ENCODE peak calls at places on chromosomes 7 and 10, in four cellular contexts. Y is mesendoderm, E is brain microvascular endothelial cell, T is cardiac muscle cell. U is an unnamed sample. For H3K27me3, the result is how much of the 10 kb centered on the place peaks cover.

GRCh38 chr10:116526219-116526618 is 19.5 kb upstream of the PNLIP start:
- DNase-seq in Y (no peak), E (no peak), T (no peak), U (no peak)

GRCh38 chr7:24812313-24812945 is 55.2 kb upstream of the GSDME start:
- DNase-seq in Y (peak), E (no peak), T (peak), U (no peak)

GRCh38 chr7:87058739-87059524 is 522 bp downstream of the ELAPOR2 start:
- DNase-seq in Y (peak), E (no peak), T (peak), U (peak)

GRCh38 chr10:96334888-96335526 is 23.8 kb downstream of the OPALIN start:
- DNase-seq in Y (peak), E (peak), T (peak), U (no peak)

GRCh38 chr10:91613411-91614253 is 19.2 kb downstream of the PPP1R3C start:
- DNase-seq in Y (no peak), E (peak), T (no peak), U (no peak)

GRCh38 chr7:105352018-105352612 is 36.6 kb downstream of the SRPK2 start:
- DNase-seq in Y (no peak), E (peak), T (no peak), U (peak)

GRCh38 chr7:149734514-149735075 is 38.8 kb downstream of the ZNF467 start:
- DNase-seq in Y (no peak), E (no peak), T (no peak), U (no peak)

GRCh38 chr10:72171175-72171630 is 44.6 kb upstream of the ANAPC16 start:
- DNase-seq in Y (peak), E (peak), T (no peak), U (no peak)

GRCh38 chr7:46908770-46909169 is 673.1 kb downstream of the TNS3 start:
- DNase-seq in Y (no peak), E (peak), T (no peak), U (no peak)

GRCh38 chr7:89182116-89182515 is 386.6 kb upstream of the TEX47 start:
- DNase-seq in Y (no peak), E (no peak), T (no peak), U (no peak)

GRCh38 chr7:36777062-36777461 is 52.8 kb upstream of the AOAH start:
- DNase-seq in Y (no peak), E (no peak), T (no peak), U (peak)

GRCh38 chr10:51760864-51761263 is 61.5 kb upstream of the CSTF2T start:
- DNase-seq in Y (no peak), E (no peak), T (no peak), U (no peak)
- H3K4me3 ChIP-seq in Y (no peak), E (no peak), T (no peak), U (no peak)

GRCh38 chr7:143284591-143285453 is at the start of gene TMEM139:
- DNase-seq in Y (peak), E (no peak), T (peak), U (no peak)
- H3K27ac ChIP-seq in Y (no peak), E (no peak), T (no peak), U (no peak)

DNA sequence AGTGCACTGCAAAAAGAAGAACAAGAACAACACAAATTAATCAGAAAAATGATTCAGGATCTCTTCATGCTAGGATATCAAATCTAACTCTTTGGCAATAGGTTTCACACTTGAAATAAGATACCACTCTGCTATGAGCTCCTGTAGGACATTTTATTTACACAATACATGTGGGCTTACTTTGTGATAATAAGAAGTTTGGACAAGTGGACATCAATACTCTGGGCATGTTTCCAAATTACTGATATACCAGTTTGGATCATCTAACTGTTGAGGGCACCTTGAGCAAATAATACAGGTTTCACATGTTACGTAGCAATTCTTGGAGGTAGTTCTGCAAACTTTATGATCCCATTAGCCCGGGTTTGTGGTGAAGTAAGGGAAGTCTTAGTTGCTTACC is 59.8 kb downstream of the CPVL start:
- DNase-seq in Y (no peak), E (no peak), T (no peak), U (no peak)
- H3K27me3 ChIP-seq in Y (under half), E (under half), T (under half), U (under half)

DNA sequence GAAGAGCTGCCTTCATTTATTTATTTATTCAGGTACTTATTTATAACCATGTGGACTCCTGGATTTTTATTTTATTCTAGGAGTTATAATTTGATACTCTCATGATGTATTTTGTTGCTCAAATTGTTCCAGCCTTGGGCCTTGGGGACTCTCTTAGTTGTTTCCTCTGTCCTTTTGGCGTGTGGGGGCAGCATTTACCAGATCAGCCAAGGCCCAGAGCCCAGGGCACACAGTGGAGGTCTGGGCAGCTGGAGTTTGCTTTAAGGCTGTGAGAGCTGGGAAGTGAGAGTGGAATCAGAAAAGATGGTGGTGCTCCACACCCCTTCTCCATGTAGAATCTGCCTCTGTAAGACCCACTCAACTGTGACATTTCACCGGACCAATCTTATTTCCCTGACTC is 398.9 kb downstream of the RPS24 start:
- DNase-seq in Y (peak), E (no peak), T (peak), U (no peak)
- H3K4me3 ChIP-seq in Y (no peak), E (no peak), T (no peak), U (no peak)

DNA sequence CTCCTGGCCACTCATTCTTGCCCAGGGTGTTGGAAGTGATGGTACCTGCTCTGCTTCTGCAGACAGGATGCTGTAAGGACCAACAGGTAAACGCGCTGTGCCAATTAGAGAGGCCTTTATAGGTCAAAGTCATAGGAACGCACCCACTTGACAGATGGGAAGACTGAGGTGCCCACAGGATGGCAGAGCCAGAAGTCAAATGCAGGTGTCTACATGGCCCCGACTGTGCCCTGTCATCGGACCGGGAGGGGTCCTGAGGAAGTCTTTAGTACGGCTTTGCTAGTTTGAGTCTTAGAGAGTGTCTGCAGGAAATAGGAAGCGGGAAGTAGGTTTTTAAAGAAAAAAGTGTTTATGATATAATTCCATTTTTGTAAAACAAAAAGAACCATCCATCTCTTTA is 57.3 kb downstream of the HK1 start:
- DNase-seq in Y (no peak), E (no peak), T (no peak), U (no peak)
- H3K27ac ChIP-seq in Y (no peak), E (peak), T (peak), U (no peak)

DNA sequence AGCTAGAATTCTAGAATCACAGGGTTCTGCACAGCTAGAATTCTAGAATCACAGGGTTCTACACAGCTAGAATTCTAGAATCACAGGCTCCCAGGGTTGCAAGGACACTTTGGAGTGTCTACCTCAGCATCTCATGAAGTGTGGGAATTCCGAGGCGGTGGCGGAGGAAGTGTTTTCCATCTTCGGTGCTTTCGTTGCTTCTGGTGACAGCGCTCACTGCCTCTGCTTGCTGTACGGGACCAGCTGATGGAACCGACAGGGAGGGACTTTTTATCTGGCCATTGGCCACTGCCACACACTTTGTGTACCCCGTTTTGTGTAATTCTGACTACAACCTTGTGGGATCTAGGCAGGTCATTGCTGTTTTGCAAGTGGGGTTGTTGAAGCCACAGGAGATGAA is 29.5 kb downstream of the LHPP start:
- DNase-seq in Y (no peak), E (no peak), T (no peak), U (no peak)
- H3K27me3 ChIP-seq in Y (under half), E (under half), T (under half), U (under half)

GRCh38 chr10:99540339-99540672 is 7.6 kb downstream of the NKX2-3 start:
- DNase-seq in Y (no peak), E (no peak), T (no peak), U (no peak)
- H3K4me3 ChIP-seq in Y (no peak), E (no peak), T (peak), U (no peak)

DNA sequence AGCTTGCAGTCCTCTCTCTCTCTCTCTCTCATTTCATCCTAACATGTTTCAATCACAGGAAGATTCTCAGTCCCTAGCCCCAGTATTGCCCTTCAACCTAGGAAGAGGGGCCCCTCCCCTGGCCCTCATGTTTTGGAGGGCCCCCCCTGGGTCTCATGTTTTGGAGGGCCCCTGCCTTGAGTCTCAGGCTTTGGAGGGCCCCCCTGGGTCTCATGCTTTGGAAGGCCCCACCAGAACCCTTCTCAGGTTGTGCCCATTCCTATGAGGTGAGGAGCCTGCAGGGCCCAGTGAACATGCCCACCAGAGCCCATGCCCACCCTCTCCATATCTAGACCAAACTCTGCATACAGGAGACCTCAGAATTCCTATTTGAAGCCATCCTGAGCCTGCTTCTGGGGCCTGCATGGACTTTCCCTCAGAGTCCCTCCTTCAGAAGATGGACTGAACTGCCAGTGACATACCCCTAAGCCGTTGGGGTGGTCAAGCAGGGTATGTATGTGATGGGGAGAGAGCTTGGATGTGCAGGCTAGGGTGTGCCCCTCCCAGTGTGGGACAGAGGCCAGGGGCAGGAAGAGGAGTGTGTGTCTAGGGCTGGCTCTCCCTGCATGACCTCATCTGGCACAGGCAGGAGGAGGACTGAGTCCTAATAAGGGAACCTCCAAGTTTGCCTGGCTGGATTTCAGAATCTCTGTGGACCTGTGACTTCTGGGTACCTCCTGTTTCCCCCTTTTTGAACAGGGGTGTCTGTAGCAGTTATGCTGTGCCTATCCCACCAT is 8.1 kb upstream of the VDAC2 start:
- DNase-seq in Y (no peak), E (peak), T (no peak), U (no peak)
- H3K27ac ChIP-seq in Y (no peak), E (no peak), T (no peak), U (no peak)

U was measured in effector memory CD4-positive, alpha-beta T cell.